ENCODE peak calls at places on chromosomes 2 and 18, in six cellular contexts. I is activated CD8-positive, alpha-beta T cell treated with anti-CD3 and anti-CD28 coated beads, Interleukin-2, amount 10 ng/mL, durations not matched to agents 7 days and 5 days; T is activated gamma-delta T cell treated with anti-CD3 and anti-CD28 coated beads, Interleukin-2, amount 50 U/mL, for 16 hours; Y is foreskin fibroblast; R is NCI-H1694; M is NCI-H1105 treated with DMSO at 0.1 percent for 48 hours. L is an unnamed sample.

GRCh38 chr2:6254446-6254845 is 562.3 kb downstream of the SOX11 start:
- DNase-seq in M (peak), T (no peak), R (peak), Y (no peak), I (no peak), L (no peak)

GRCh38 chr2:230267556-230267955 is 42.0 kb downstream of the SP140 start:
- DNase-seq in M (no peak), T (no peak), Y (no peak), R (no peak), I (no peak), L (no peak)

GRCh38 chr2:135664623-135665068 is 77.0 kb upstream of the UBXN4 start:
- DNase-seq in R (no peak), Y (peak), M (no peak), I (no peak), T (no peak), L (no peak)

GRCh38 chr2:84781942-84782716 is 98.8 kb downstream of the TRABD2A start:
- DNase-seq in T (peak), Y (no peak), M (no peak), R (no peak), I (peak), L (no peak)

GRCh38 chr2:78982638-78983330 is 42.7 kb upstream of the REG3G start:
- DNase-seq in Y (no peak), R (no peak), T (no peak), I (no peak), M (no peak), L (no peak)

GRCh38 chr18:23693849-23694248 is 4.6 kb downstream of the LAMA3 start:
- DNase-seq in T (no peak), M (no peak), R (no peak), Y (no peak), I (no peak), L (no peak)

GRCh38 chr2:26196683-26197418 is 24.0 kb downstream of the GAREM2 start:
- DNase-seq in M (peak), I (no peak), R (no peak), T (no peak), Y (no peak), L (no peak)

GRCh38 chr2:100184055-100184737 is 41.8 kb upstream of the AFF3 start:
- DNase-seq in R (no peak), I (no peak), T (no peak), M (peak), Y (no peak), L (no peak)

GRCh38 chr2:4979127-4979526 is 713.1 kb upstream of the SOX11 start:
- DNase-seq in Y (no peak), T (no peak), R (no peak), I (no peak), M (no peak), L (no peak)

GRCh38 chr2:190359896-190360376 is 16.5 kb downstream of the INPP1 start:
- DNase-seq in M (peak), R (peak), I (peak), Y (no peak), T (peak), L (peak)

GRCh38 chr18:27964811-27965210 is 212.1 kb downstream of the CDH2 start:
- DNase-seq in R (no peak), T (no peak), Y (no peak), M (no peak), I (no peak), L (no peak)

GRCh38 chr2:212145111-212145510 is 393.5 kb downstream of the ERBB4 start:
- DNase-seq in T (no peak), I (no peak), M (no peak), Y (peak), R (no peak), L (peak)

GRCh38 chr2:144225077-144225476 is 294.8 kb downstream of the ZEB2 start:
- DNase-seq in M (no peak), R (no peak), T (no peak), I (no peak), Y (no peak), L (no peak)

GRCh38 chr18:10460414-10461018 is 6.1 kb downstream of the APCDD1 start:
- DNase-seq in Y (no peak), M (no peak), R (no peak), T (no peak), I (no peak), L (no peak)

GRCh38 chr2:127843677-127844076 is 14.3 kb downstream of the POLR2D start:
- DNase-seq in M (no peak), T (no peak), R (no peak), I (no peak), Y (no peak), L (no peak)

GRCh38 chr18:67144342-67144741 is 372.2 kb downstream of the DSEL start:
- DNase-seq in M (no peak), Y (no peak), T (no peak), I (no peak), R (no peak), L (no peak)

GRCh38 chr2:11370377-11371098 is 26.1 kb upstream of the ROCK2 start:
- DNase-seq in Y (no peak), I (no peak), M (no peak), R (peak), T (no peak), L (no peak)

GRCh38 chr2:109128048-109128465 is 948 bp upstream of the SH3RF3 start:
- DNase-seq in T (peak), I (peak), M (peak), R (peak), Y (peak), L (peak)

GRCh38 chr2:175844169-175844568 is 157.9 kb downstream of the LNPK start:
- DNase-seq in Y (peak), R (no peak), M (no peak), I (no peak), T (no peak), L (peak)

GRCh38 chr2:231467016-231467545 is 2.8 kb upstream of the NCL start:
- DNase-seq in T (no peak), Y (no peak), M (no peak), I (no peak), R (no peak), L (no peak)

GRCh38 chr2:140600116-140600515 is 1530.7 kb downstream of the LRP1B start:
- DNase-seq in R (no peak), M (no peak), Y (peak), T (no peak), I (no peak), L (peak)

GRCh38 chr18:52701219-52701935 is 361.4 kb downstream of the DCC start:
- DNase-seq in Y (no peak), R (no peak), M (no peak), T (no peak), I (no peak), L (no peak)

GRCh38 chr2:84815146-84815545 is 65.7 kb downstream of the TRABD2A start:
- DNase-seq in R (no peak), T (no peak), I (peak), Y (peak), M (no peak), L (no peak)

GRCh38 chr2:40372586-40372985 is 79.3 kb downstream of the SLC8A1 start:
- DNase-seq in I (no peak), M (no peak), R (no peak), T (no peak), Y (no peak), L (no peak)

GRCh38 chr18:73884868-73885267 is 262.8 kb downstream of the FBXO15 start:
- DNase-seq in Y (no peak), M (no peak), I (no peak), T (no peak), R (no peak), L (no peak)

GRCh38 chr2:61671561-61672315 is 133.6 kb upstream of the XPO1 start:
- DNase-seq in T (no peak), I (no peak), R (no peak), Y (no peak), M (no peak), L (no peak)

GRCh38 chr2:149169653-149170052 is 131.2 kb downstream of the LYPD6B start:
- DNase-seq in R (peak), M (no peak), I (no peak), T (no peak), Y (peak), L (no peak)

GRCh38 chr2:236745420-236746210 is 176.0 kb downstream of the ACKR3 start:
- DNase-seq in R (no peak), Y (peak), I (no peak), T (no peak), M (no peak), L (peak)

GRCh38 chr2:98180456-98180855 is 93.5 kb downstream of the VWA3B start:
- DNase-seq in Y (no peak), M (no peak), I (no peak), R (no peak), T (no peak), L (no peak)

GRCh38 chr18:9877655-9878014 is 8.1 kb upstream of the TXNDC2 start:
- DNase-seq in I (no peak), Y (no peak), T (no peak), M (no peak), R (no peak), L (no peak)

GRCh38 chr2:120175000-120175581 is 48.1 kb downstream of the TMEM185B start:
- DNase-seq in Y (peak), T (no peak), R (peak), M (peak), I (peak), L (peak)

GRCh38 chr2:4101938-4102337 is 398.6 kb downstream of the DCDC2C start:
- DNase-seq in T (no peak), R (no peak), I (no peak), Y (no peak), M (no peak), L (no peak)

GRCh38 chr2:35794766-35795448 is 560.7 kb upstream of the CRIM1 start:
- DNase-seq in R (no peak), T (no peak), M (no peak), Y (no peak), I (no peak), L (no peak)

GRCh38 chr18:66461344-66461743 is 142.5 kb downstream of the CDH19 start:
- DNase-seq in R (no peak), I (no peak), M (no peak), Y (no peak), T (no peak), L (no peak)

GRCh38 chr2:31319391-31320175 is 85.6 kb downstream of the EHD3 start:
- DNase-seq in M (peak), Y (peak), I (peak), T (no peak), R (no peak), L (peak)

GRCh38 chr2:233912799-233913423 is 4.3 kb upstream of the TRPM8 start:
- DNase-seq in R (no peak), T (no peak), M (no peak), Y (peak), I (peak), L (no peak)

GRCh38 chr2:207012461-207012860 is 73.1 kb downstream of the CPO start:
- DNase-seq in Y (peak), I (no peak), R (no peak), T (no peak), M (no peak), L (no peak)

L was measured in skeletal muscle cell.